ENCODE peak calls at places on chromosomes 7 and 10, in nine cellular contexts. Z, K, M, T, J, R, C, L and Q are unnamed samples.

GRCh38 chr10:79403441-79404230 is 41.8 kb downstream of the ZCCHC24 start:
- DNase-seq in K (no peak), Z (peak; percentile 64), C (no peak), L (peak; percentile 73), R (no peak), T (no peak), J (peak; percentile 88), M (peak; percentile 57), Q (no peak)

GRCh38 chr7:88243345-88243909 is 23.6 kb upstream of the SRI start:
- DNase-seq in R (peak; percentile 44), T (peak; percentile 24), L (peak; percentile 22), K (peak; percentile 60), M (no peak), Z (peak; percentile 56), C (peak; percentile 15), J (peak; percentile 84), Q (peak; percentile 29)

GRCh38 chr7:158649279-158649678 is 55.3 kb downstream of the NCAPG2 start:
- DNase-seq in T (no peak), R (peak; percentile 94), Z (no peak), C (no peak), M (no peak), L (no peak), J (peak; percentile 88), K (no peak), Q (no peak)

GRCh38 chr7:569996-570800 is 50.6 kb upstream of the PDGFA start:
- DNase-seq in J (no peak), L (no peak), T (no peak), M (no peak), R (no peak), C (no peak), K (no peak), Z (no peak), Q (no peak)

GRCh38 chr10:75845538-75845937 is 414.1 kb downstream of the LRMDA start:
- DNase-seq in T (no peak), Z (no peak), K (no peak), L (no peak), J (no peak), R (no peak), M (no peak), C (no peak), Q (no peak)

GRCh38 chr10:133257489-133258065 is 19.1 kb downstream of the ADAM8 start:
- DNase-seq in L (peak; percentile 59), J (peak; percentile 53), Z (peak; percentile 88), C (no peak), K (no peak), T (no peak), R (no peak), M (peak; percentile 51), Q (no peak)

GRCh38 chr7:151694441-151694827 is 174.7 kb upstream of the RHEB start:
- DNase-seq in C (no peak), K (no peak), J (no peak), T (no peak), Z (peak; percentile 46), R (no peak), L (no peak), M (no peak), Q (no peak)

GRCh38 chr7:149367417-149367816 is 93.4 kb downstream of the ZNF777 start:
- DNase-seq in K (no peak), Z (no peak), J (no peak), C (no peak), T (no peak), M (no peak), L (no peak), R (no peak), Q (no peak)

GRCh38 chr7:7264306-7265040 is 82.1 kb downstream of the C1GALT1 start:
- DNase-seq in Z (no peak), L (no peak), C (no peak), J (no peak), K (no peak), M (no peak), R (no peak), T (no peak), Q (no peak)

GRCh38 chr10:22805304-22805703 is 90.9 kb upstream of the PIP4K2A start:
- DNase-seq in C (no peak), J (peak; percentile 39), L (no peak), K (no peak), R (peak; percentile 58), M (no peak), T (no peak), Z (no peak), Q (no peak)

GRCh38 chr7:101959829-101960228 is 142.4 kb downstream of the CUX1 start:
- DNase-seq in J (no peak), L (no peak), R (no peak), M (no peak), Z (no peak), K (no peak), T (no peak), C (no peak), Q (no peak)

GRCh38 chr10:101001225-101002035 is 1.8 kb downstream of the LZTS2 start:
- DNase-seq in L (peak; percentile 95), K (no peak), M (no peak), T (no peak), Z (no peak), R (peak; percentile 95), J (peak; percentile 94), C (peak; percentile 3), Q (no peak)

GRCh38 chr7:44754802-44755697 is 6.4 kb downstream of the ZMIZ2 start:
- DNase-seq in T (no peak), M (no peak), C (no peak), K (no peak), J (no peak), Z (no peak), R (no peak), L (no peak), Q (peak; percentile 20)

GRCh38 chr7:22185559-22185958 is 171.4 kb downstream of the RAPGEF5 start:
- DNase-seq in L (no peak), R (no peak), Z (no peak), J (no peak), K (no peak), M (no peak), T (no peak), C (no peak), Q (no peak)

GRCh38 chr10:102917314-102917961 is 656 bp upstream of the CNNM2 start:
- DNase-seq in T (peak; percentile 86), Z (peak; percentile 89), R (peak; percentile 61), M (peak; percentile 86), J (peak; percentile 78), L (peak; percentile 80), K (peak; percentile 55), C (peak; percentile 79), Q (peak; percentile 81)

GRCh38 chr10:102919237-102919959 is 1.3 kb downstream of the CNNM2 start:
- DNase-seq in K (no peak), M (peak; percentile 46), T (no peak), C (no peak), Z (no peak), R (peak; percentile 25), L (peak; percentile 6), J (peak; percentile 11), Q (no peak)

GRCh38 chr10:102917962-102918816 is at the start of gene CNNM2:
- DNase-seq in J (peak; percentile 100), M (peak; percentile 100), K (peak; percentile 100), Z (peak; percentile 100), R (peak; percentile 100), L (peak; percentile 100), T (peak; percentile 100), C (peak; percentile 100), Q (peak; percentile 97)

GRCh38 chr10:102919992-102920736 is 2.1 kb downstream of the CNNM2 start:
- DNase-seq in R (no peak), J (no peak), C (no peak), M (no peak), K (no peak), Z (no peak), T (no peak), L (no peak), Q (no peak)

GRCh38 chr10:102918817-102919236 is 733 bp downstream of the CNNM2 start:
- DNase-seq in C (no peak), Z (peak; percentile 37), J (no peak), L (no peak), R (no peak), K (no peak), M (no peak), T (peak; percentile 48), Q (peak; percentile 54)
- TF ChIP-seq CTCF in C (no peak), Z (no peak), J (no peak), L (no peak), R (no peak), K (no peak), M (no peak), T (peak; percentile 36), Q (peak; percentile 16)

DNA sequence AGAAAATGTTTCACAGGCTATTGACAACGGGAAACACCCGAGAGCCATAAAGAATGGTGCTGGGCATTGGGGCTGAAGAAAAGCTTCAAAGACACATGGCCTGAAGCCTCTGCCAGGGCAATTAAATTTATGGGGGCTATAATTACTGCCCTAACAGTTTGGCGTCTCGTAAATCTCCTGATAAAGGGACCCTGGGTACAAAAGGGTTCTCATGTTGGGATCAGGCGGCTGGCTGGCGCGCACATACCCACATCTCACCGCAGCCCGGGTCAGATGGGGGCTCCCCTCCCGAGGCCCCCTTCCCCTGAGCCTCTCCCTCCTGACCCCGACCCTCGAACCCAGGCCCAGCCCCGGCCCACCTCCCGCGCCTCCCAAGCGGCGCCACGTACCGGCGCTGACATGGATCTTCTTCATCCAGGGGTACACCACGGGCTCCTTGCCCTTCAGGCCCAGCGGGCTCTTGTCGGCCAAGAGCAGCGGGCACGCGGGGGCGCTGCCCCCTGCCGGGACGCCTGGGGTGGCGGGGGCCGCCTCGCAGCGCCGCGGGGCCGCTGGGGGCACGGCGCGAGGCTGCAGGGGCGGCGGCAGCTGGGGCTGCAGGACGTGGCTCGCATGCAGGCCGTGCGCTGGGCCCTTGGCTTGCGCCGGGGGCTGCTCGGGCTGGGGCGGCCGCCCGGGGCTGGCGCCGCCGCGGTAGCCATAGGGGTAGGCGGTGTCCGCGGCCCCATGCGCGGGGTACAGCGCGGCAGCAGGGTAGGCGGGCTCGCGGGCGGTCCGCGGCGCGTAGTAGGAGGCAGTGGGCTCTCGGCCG is 623 bp downstream of the HOXA4 start:
- DNase-seq in L (no peak), Z (peak; percentile 80), R (no peak), J (no peak), T (no peak), C (no peak), K (no peak), M (no peak), Q (no peak)
- TF ChIP-seq CTCF in L (no peak), Z (peak; percentile 8), R (peak; percentile 39), J (no peak), T (no peak), C (no peak), K (no peak), M (no peak), Q (no peak)

DNA sequence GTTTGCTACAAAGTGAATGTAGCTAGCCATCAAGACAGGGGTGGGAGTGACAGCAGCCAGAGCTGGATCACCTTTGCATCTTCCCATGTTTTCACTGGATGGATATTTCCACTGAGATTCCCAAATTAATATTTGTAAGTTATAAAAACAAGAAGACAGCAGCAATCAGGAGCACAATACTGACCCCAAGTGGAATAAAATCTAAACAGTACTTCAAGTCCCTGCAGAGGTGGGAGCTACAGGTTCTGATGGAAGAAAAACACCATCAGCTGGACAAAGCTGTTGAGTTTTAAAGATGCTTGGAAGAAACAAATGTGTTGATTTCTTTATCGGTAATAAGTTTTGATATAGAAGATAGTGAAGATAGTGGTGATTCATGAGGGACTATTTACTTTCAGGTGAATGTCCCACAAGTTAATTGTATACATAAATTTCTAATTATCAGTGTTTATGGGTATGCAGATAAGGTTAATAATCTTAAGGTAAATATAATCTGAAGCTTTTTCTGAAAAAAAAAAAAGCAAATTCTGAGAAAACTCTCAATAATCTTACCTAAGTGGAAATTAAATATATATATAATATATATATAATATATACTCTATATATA is 129.3 kb downstream of the SLC16A9 start:
- DNase-seq in C (peak; percentile 13), M (no peak), J (peak; percentile 79), T (no peak), K (peak; percentile 32), Z (peak; percentile 18), R (peak; percentile 58), L (no peak), Q (no peak)
- TF ChIP-seq CTCF in C (peak; percentile 51), M (peak; percentile 26), J (peak; percentile 49), T (peak; percentile 64), K (peak; percentile 41), Z (peak; percentile 26), R (peak; percentile 60), L (peak; percentile 47), Q (peak; percentile 13)

GRCh38 chr7:100894860-100895700 is 608 bp downstream of the ACHE start:
- DNase-seq in K (no peak), L (no peak), R (no peak), C (no peak), T (peak; percentile 49), M (peak; percentile 92), J (no peak), Z (peak; percentile 67), Q (peak; percentile 79)
- TF ChIP-seq CTCF in K (no peak), L (peak; percentile 71), R (peak; percentile 74), C (peak; percentile 69), T (peak; percentile 85), M (peak; percentile 86), J (peak; percentile 82), Z (peak; percentile 85), Q (peak; percentile 90)